ENCODE peak calls at places on chromosomes 11 and 22, in five cellular contexts. I, X, R, D and F are unnamed samples.

GRCh38 chr22:29621761-29622526 is 18.5 kb downstream of the NF2 start:
- DNase-seq in I (peak; percentile 94), R (peak; percentile 92), D (no peak), X (no peak), F (no peak)

GRCh38 chr11:110724358-110724757 is 12.1 kb upstream of the ARHGAP20 start:
- DNase-seq in X (no peak), D (no peak), I (no peak), R (no peak), F (no peak)

GRCh38 chr11:75113049-75113448 is 16.4 kb upstream of the OR2AT4 start:
- DNase-seq in X (no peak), R (no peak), I (no peak), D (no peak), F (no peak)

GRCh38 chr11:114260077-114260476 is 36.1 kb upstream of the NNMT start:
- DNase-seq in D (no peak), R (no peak), I (no peak), X (no peak), F (no peak)

GRCh38 chr11:123137496-123138270 is 57.4 kb downstream of the CLMP start:
- DNase-seq in D (no peak), X (peak; percentile 84), R (peak; percentile 75), I (peak; percentile 92), F (peak; percentile 93)

GRCh38 chr11:115585361-115586024 is 81.3 kb upstream of the CADM1 start:
- DNase-seq in R (no peak), X (no peak), I (no peak), D (no peak), F (no peak)

GRCh38 chr11:2551131-2551530 is 106.3 kb downstream of the KCNQ1 start:
- DNase-seq in X (peak; percentile 6), D (no peak), I (no peak), R (no peak), F (peak; percentile 12)

GRCh38 chr11:12986194-12986898 is 22.8 kb upstream of the RASSF10 start:
- DNase-seq in D (no peak), X (no peak), I (no peak), R (no peak), F (no peak)

GRCh38 chr11:126992065-126992803 is 8.3 kb downstream of the KIRREL3 start:
- DNase-seq in R (peak; percentile 18), I (peak; percentile 90), D (no peak), X (no peak), F (no peak)

GRCh38 chr22:47174671-47175111 is 412.2 kb downstream of the TBC1D22A start:
- DNase-seq in D (no peak), X (no peak), I (no peak), R (no peak), F (peak; percentile 58)

GRCh38 chr11:67280341-67280790 is 8.7 kb upstream of the ANKRD13D start:
- DNase-seq in I (no peak), D (no peak), R (no peak), X (peak; percentile 16), F (peak; percentile 51)

GRCh38 chr11:71116435-71117040 is 135.8 kb downstream of the SHANK2 start:
- DNase-seq in R (no peak), I (no peak), X (no peak), D (no peak), F (no peak)

GRCh38 chr11:59201376-59201775 is 11.4 kb downstream of the MPEG1 start:
- DNase-seq in D (no peak), X (no peak), R (no peak), I (no peak), F (no peak)